ENCODE peak calls at places on chromosomes 5 and 9, in eight cellular contexts. One of them, this sample, is unnamed.

GRCh38 chr5:132830436-132831094 is at the start of gene SHROOM1:
- DNase-seq in A549: peak; percentile 65
- DNase-seq in smooth muscle cell of the brain vasculature: no peak
- DNase-seq in iris pigment epithelial cell: peak; percentile 42
- DNase-seq in activated CD4-positive, alpha-beta memory T cell treated with anti-CD3 and anti-CD28 coated beads for 36 hours: peak; percentile 50
- DNase-seq in endodermal cell: peak; percentile 86
- DNase-seq in kidney epithelial cell: no peak
- DNase-seq in NCI-H82: peak; percentile 58
- DNase-seq in this sample: no peak

GRCh38 chr5:32225445-32225844 is 51.3 kb upstream of the GOLPH3 start:
- DNase-seq in A549: peak; percentile 53
- DNase-seq in smooth muscle cell of the brain vasculature: peak; percentile 49
- DNase-seq in iris pigment epithelial cell: peak; percentile 98
- DNase-seq in activated CD4-positive, alpha-beta memory T cell treated with anti-CD3 and anti-CD28 coated beads for 36 hours: no peak
- DNase-seq in endodermal cell: no peak
- DNase-seq in kidney epithelial cell: peak; percentile 14
- DNase-seq in NCI-H82: peak; percentile 31
- DNase-seq in this sample: no peak

GRCh38 chr9:9352877-9353481 is 1259.8 kb downstream of the PTPRD start:
- DNase-seq in A549: no peak
- DNase-seq in smooth muscle cell of the brain vasculature: no peak
- DNase-seq in iris pigment epithelial cell: peak; percentile 2
- DNase-seq in activated CD4-positive, alpha-beta memory T cell treated with anti-CD3 and anti-CD28 coated beads for 36 hours: no peak
- DNase-seq in endodermal cell: no peak
- DNase-seq in kidney epithelial cell: no peak
- DNase-seq in NCI-H82: peak; percentile 22
- DNase-seq in this sample: no peak

GRCh38 chr5:125409496-125410351 is 663.3 kb upstream of the ZNF608 start:
- DNase-seq in A549: no peak
- DNase-seq in smooth muscle cell of the brain vasculature: peak; percentile 58
- DNase-seq in iris pigment epithelial cell: peak; percentile 32
- DNase-seq in activated CD4-positive, alpha-beta memory T cell treated with anti-CD3 and anti-CD28 coated beads for 36 hours: no peak
- DNase-seq in endodermal cell: no peak
- DNase-seq in kidney epithelial cell: no peak
- DNase-seq in NCI-H82: peak; percentile 92
- DNase-seq in this sample: no peak

GRCh38 chr9:107174441-107174840 is 108.6 kb upstream of the RAD23B start:
- DNase-seq in A549: no peak
- DNase-seq in smooth muscle cell of the brain vasculature: no peak
- DNase-seq in iris pigment epithelial cell: peak; percentile 82
- DNase-seq in activated CD4-positive, alpha-beta memory T cell treated with anti-CD3 and anti-CD28 coated beads for 36 hours: peak; percentile 17
- DNase-seq in endodermal cell: no peak
- DNase-seq in kidney epithelial cell: no peak
- DNase-seq in NCI-H82: no peak
- DNase-seq in this sample: no peak

GRCh38 chr9:84137968-84138367 is 157.4 kb downstream of the RMI1 start:
- DNase-seq in A549: peak; percentile 13
- DNase-seq in smooth muscle cell of the brain vasculature: no peak
- DNase-seq in iris pigment epithelial cell: peak; percentile 35
- DNase-seq in activated CD4-positive, alpha-beta memory T cell treated with anti-CD3 and anti-CD28 coated beads for 36 hours: no peak
- DNase-seq in endodermal cell: no peak
- DNase-seq in kidney epithelial cell: no peak
- DNase-seq in NCI-H82: no peak
- DNase-seq in this sample: no peak

GRCh38 chr9:134800791-134801339 is 79.7 kb upstream of the FCN2 start:
- DNase-seq in A549: no peak
- DNase-seq in smooth muscle cell of the brain vasculature: no peak
- DNase-seq in iris pigment epithelial cell: no peak
- DNase-seq in activated CD4-positive, alpha-beta memory T cell treated with anti-CD3 and anti-CD28 coated beads for 36 hours: no peak
- DNase-seq in endodermal cell: no peak
- DNase-seq in kidney epithelial cell: no peak
- DNase-seq in NCI-H82: peak; percentile 61
- DNase-seq in this sample: no peak

GRCh38 chr5:12780536-12780935 is 876.3 kb upstream of the CTNND2 start:
- DNase-seq in A549: no peak
- DNase-seq in smooth muscle cell of the brain vasculature: no peak
- DNase-seq in iris pigment epithelial cell: no peak
- DNase-seq in activated CD4-positive, alpha-beta memory T cell treated with anti-CD3 and anti-CD28 coated beads for 36 hours: no peak
- DNase-seq in endodermal cell: no peak
- DNase-seq in kidney epithelial cell: no peak
- DNase-seq in NCI-H82: no peak
- DNase-seq in this sample: no peak